ENCODE peak calls at places on chromosomes 5 and 9, in seven cellular contexts. L is M059J, U is H7, D is cardiac fibroblast, G is mesendoderm, F is epithelial cell of prostate, B is fibroblast of pulmonary artery. S is an unnamed sample.
A peak's percentile ranks its signal among the peaks of the same experiment; 100 is the strongest.

GRCh38 chr5:118981783-118982182 is 6.6 kb downstream of the DTWD2 start:
- DNase-seq in L (no peak), U (no peak), D (peak; percentile 11), G (no peak), F (peak; percentile 14), B (no peak), S (no peak)

GRCh38 chr9:72263572-72263971 is 101.4 kb downstream of the ZFAND5 start:
- DNase-seq in L (no peak), U (no peak), D (no peak), G (no peak), F (no peak), B (no peak), S (no peak)

GRCh38 chr5:83510199-83510730 is 38.7 kb downstream of the VCAN start:
- DNase-seq in L (no peak), U (no peak), D (no peak), G (no peak), F (no peak), B (no peak), S (no peak)

GRCh38 chr9:36905101-36906066 is 128.7 kb downstream of the PAX5 start:
- DNase-seq in L (no peak), U (peak; percentile 75), D (no peak), G (peak; percentile 73), F (no peak), B (no peak), S (no peak)

GRCh38 chr5:73663161-73663859 is 37.3 kb downstream of the ARHGEF28 start:
- DNase-seq in L (no peak), U (no peak), D (no peak), G (no peak), F (no peak), B (no peak), S (no peak)

GRCh38 chr5:80516826-80517225 is 28.9 kb downstream of the FAM151B start:
- DNase-seq in L (peak; percentile 89), U (no peak), D (peak; percentile 94), G (no peak), F (peak; percentile 77), B (peak; percentile 87), S (no peak)

GRCh38 chr5:109589983-109590382 is 99.7 kb upstream of the MAN2A1 start:
- DNase-seq in L (peak; percentile 3), U (peak; percentile 34), D (no peak), G (peak; percentile 27), F (no peak), B (no peak), S (no peak)

GRCh38 chr9:96048116-96048953 is 172.8 kb downstream of the ERCC6L2 start:
- DNase-seq in L (no peak), U (peak; percentile 83), D (peak; percentile 25), G (no peak), F (no peak), B (peak; percentile 56), S (peak; percentile 13)

GRCh38 chr9:130074391-130075115 is 20.8 kb downstream of the GPR107 start:
- DNase-seq in L (no peak), U (no peak), D (no peak), G (no peak), F (no peak), B (peak; percentile 60), S (no peak)

GRCh38 chr9:124621371-124622328 is 114.5 kb upstream of the NR5A1 start:
- DNase-seq in L (peak; percentile 90), U (no peak), D (peak; percentile 34), G (peak; percentile 49), F (no peak), B (peak; percentile 48), S (no peak)

GRCh38 chr5:16805478-16805877 is 130.6 kb downstream of the MYO10 start:
- DNase-seq in L (no peak), U (no peak), D (no peak), G (no peak), F (no peak), B (no peak), S (no peak)

GRCh38 chr5:133113331-133114061 is 61.7 kb downstream of the HSPA4 start:
- DNase-seq in L (peak; percentile 67), U (no peak), D (peak; percentile 70), G (no peak), F (no peak), B (peak; percentile 66), S (no peak)

GRCh38 chr9:70475211-70475610 is 60.8 kb upstream of the KLF9 start:
- DNase-seq in L (peak; percentile 35), U (no peak), D (no peak), G (no peak), F (no peak), B (no peak), S (no peak)

GRCh38 chr9:16515879-16516289 is 354.6 kb downstream of the BNC2 start:
- DNase-seq in L (peak; percentile 84), U (peak; percentile 57), D (peak; percentile 82), G (peak; percentile 93), F (no peak), B (peak; percentile 86), S (no peak)

GRCh38 chr9:121308765-121309164 is 40.8 kb downstream of the GSN start:
- DNase-seq in L (no peak), U (no peak), D (no peak), G (no peak), F (no peak), B (no peak), S (no peak)

GRCh38 chr9:128892223-128892892 is 10.4 kb downstream of the LRRC8A start:
- DNase-seq in L (peak; percentile 93), U (peak; percentile 47), D (peak; percentile 90), G (no peak), F (peak; percentile 83), B (peak; percentile 94), S (no peak)

GRCh38 chr5:82165740-82166530 is 112.2 kb downstream of the RPS23 start:
- DNase-seq in L (peak; percentile 83), U (peak; percentile 7), D (peak; percentile 97), G (peak; percentile 91), F (peak; percentile 95), B (peak; percentile 97), S (peak; percentile 0)

GRCh38 chr5:168317521-168318147 is 26.2 kb downstream of the WWC1 start:
- DNase-seq in L (peak; percentile 98), U (no peak), D (peak; percentile 90), G (peak; percentile 62), F (no peak), B (peak; percentile 98), S (no peak)

S was measured in effector CD8-positive, alpha-beta T cell.